ENCODE peak calls at places on chromosomes 2 and 18, in four cellular contexts. P is heart left ventricle; Z is H7; V is CD4-positive, alpha-beta memory T cell. T is an unnamed sample.

GRCh38 chr18:10995576-10995975 is 153.8 kb downstream of the PIEZO2 start:
- DNase-seq in P (no peak), Z (no peak), V (no peak), T (no peak)

GRCh38 chr2:201795608-201796477 is 10.5 kb upstream of the CDK15 start:
- DNase-seq in P (peak), Z (peak), V (no peak), T (no peak)

GRCh38 chr2:68765739-68766377 is 31.2 kb downstream of the ARHGAP25 start:
- DNase-seq in P (no peak), Z (no peak), V (no peak), T (no peak)

GRCh38 chr2:180202591-180202990 is 195.5 kb upstream of the CWC22 start:
- DNase-seq in P (peak), Z (no peak), V (no peak), T (no peak)

GRCh38 chr2:190578158-190579057 is 43.9 kb upstream of the NEMP2 start:
- DNase-seq in P (peak), Z (no peak), V (peak), T (no peak)

GRCh38 chr2:108403494-108403893 is 25.7 kb downstream of the SULT1C4 start:
- DNase-seq in P (no peak), Z (no peak), V (no peak), T (no peak)

GRCh38 chr18:4353853-4354418 is 101.2 kb downstream of the DLGAP1 start:
- DNase-seq in P (no peak), Z (no peak), V (no peak), T (no peak)

GRCh38 chr2:168705534-168706470 is 96.6 kb upstream of the NOSTRIN start:
- DNase-seq in P (no peak), Z (no peak), V (no peak), T (no peak)

GRCh38 chr2:62354771-62355550 is 151.0 kb downstream of the TMEM17 start:
- DNase-seq in P (no peak), Z (peak), V (no peak), T (no peak)

GRCh38 chr2:185456517-185456916 is 282.1 kb upstream of the FSIP2 start:
- DNase-seq in P (no peak), Z (no peak), V (no peak), T (no peak)

GRCh38 chr2:8882094-8882493 is 44.7 kb upstream of the KIDINS220 start:
- DNase-seq in P (no peak), Z (peak), V (no peak), T (no peak)

GRCh38 chr2:237482485-237482884 is 4.6 kb upstream of the MLPH start:
- DNase-seq in P (peak), Z (no peak), V (no peak), T (no peak)

GRCh38 chr2:109237792-109238191 is 108.8 kb downstream of the SH3RF3 start:
- DNase-seq in P (no peak), Z (no peak), V (no peak), T (no peak)

GRCh38 chr2:240631561-240632290 is 6.4 kb downstream of the GPR35 start:
- DNase-seq in P (no peak), Z (no peak), V (no peak), T (no peak)

GRCh38 chr2:55954306-55955035 is 30.9 kb upstream of the EFEMP1 start:
- DNase-seq in P (no peak), Z (no peak), V (no peak), T (no peak)

GRCh38 chr2:172283476-172283875 is 143.9 kb upstream of the ITGA6 start:
- DNase-seq in P (no peak), Z (no peak), V (no peak), T (no peak)

GRCh38 chr2:25250331-25251031 is 82.1 kb upstream of the POMC start:
- DNase-seq in P (no peak), Z (peak), V (no peak), T (no peak)

GRCh38 chr2:48759682-48760081 is 4.2 kb upstream of the LHCGR start:
- DNase-seq in P (no peak), Z (no peak), V (no peak), T (no peak)

GRCh38 chr2:48754874-48755273 is 650 bp downstream of the LHCGR start:
- DNase-seq in P (no peak), Z (peak), V (no peak), T (no peak)

GRCh38 chr2:48753228-48753627 is 2.3 kb downstream of the LHCGR start:
- DNase-seq in P (no peak), Z (no peak), V (no peak), T (no peak)

GRCh38 chr2:48756289-48756688 is 765 bp upstream of the LHCGR start:
- DNase-seq in P (no peak), Z (no peak), V (no peak), T (no peak)

GRCh38 chr2:48755473-48755872 is at the start of gene LHCGR:
- DNase-seq in P (no peak), Z (peak), V (no peak), T (no peak)
- H3K4me3 ChIP-seq in P (peak), Z (peak), V (no peak), T (no peak)

GRCh38 chr2:210477496-210477895 is 937 bp upstream of the LANCL1 start:
- DNase-seq in P (peak), Z (peak), V (no peak), T (no peak)
- H3K4me3 ChIP-seq in P (peak), Z (peak), V (peak), T (no peak)

GRCh38 chr2:231926761-231927565 is 767 bp upstream of the NPPC start:
- DNase-seq in P (no peak), Z (peak), V (no peak), T (no peak)

GRCh38 chr2:231929961-231930600 is 3.9 kb upstream of the NPPC start:
- DNase-seq in P (peak), Z (peak), V (no peak), T (no peak)

GRCh38 chr2:231928901-231929725 is 2.9 kb upstream of the NPPC start:
- DNase-seq in P (no peak), Z (peak), V (no peak), T (no peak)

GRCh38 chr2:231927566-231927890 is 1.3 kb upstream of the NPPC start:
- DNase-seq in P (no peak), Z (peak), V (no peak), T (no peak)

DNA sequence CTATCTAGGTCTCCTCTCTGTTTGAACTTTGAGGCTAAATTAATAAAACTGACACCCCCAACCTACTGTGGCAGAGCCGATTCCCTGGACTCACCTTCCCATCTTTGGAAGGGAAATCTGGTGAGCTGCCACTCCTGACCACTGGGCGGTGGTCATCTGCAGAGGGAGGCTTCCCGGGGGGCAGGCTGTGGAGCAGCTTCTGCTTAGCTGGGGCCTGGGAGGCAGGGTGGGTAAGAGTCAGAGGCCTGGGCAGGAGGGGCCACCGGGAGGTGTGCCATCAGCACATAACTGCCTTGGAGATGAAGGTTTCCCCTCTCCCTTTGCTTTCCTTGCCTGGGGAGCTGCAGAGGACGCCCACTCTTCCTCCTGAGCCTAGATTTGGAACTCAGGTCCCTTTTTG is 2.3 kb upstream of the NPPC start:
- DNase-seq in P (no peak), Z (peak), V (no peak), T (no peak)
- H3K4me3 ChIP-seq in P (no peak), Z (no peak), V (no peak), T (no peak)

GRCh38 chr18:48948112-48949050 is 2.4 kb downstream of the SMAD7 start:
- DNase-seq in P (no peak), Z (peak), V (peak), T (no peak)

GRCh38 chr18:48946329-48946835 is 4.4 kb downstream of the SMAD7 start:
- DNase-seq in P (no peak), Z (peak), V (no peak), T (no peak)

GRCh38 chr18:48947583-48947982 is 3.2 kb downstream of the SMAD7 start:
- DNase-seq in P (no peak), Z (peak), V (no peak), T (no peak)

GRCh38 chr18:48945953-48946217 is 4.9 kb downstream of the SMAD7 start:
- DNase-seq in P (no peak), Z (no peak), V (no peak), T (no peak)

GRCh38 chr18:48947102-48947501 is 3.7 kb downstream of the SMAD7 start:
- DNase-seq in P (no peak), Z (no peak), V (no peak), T (no peak)
- H3K4me3 ChIP-seq in P (peak), Z (peak), V (no peak), T (peak)

DNA sequence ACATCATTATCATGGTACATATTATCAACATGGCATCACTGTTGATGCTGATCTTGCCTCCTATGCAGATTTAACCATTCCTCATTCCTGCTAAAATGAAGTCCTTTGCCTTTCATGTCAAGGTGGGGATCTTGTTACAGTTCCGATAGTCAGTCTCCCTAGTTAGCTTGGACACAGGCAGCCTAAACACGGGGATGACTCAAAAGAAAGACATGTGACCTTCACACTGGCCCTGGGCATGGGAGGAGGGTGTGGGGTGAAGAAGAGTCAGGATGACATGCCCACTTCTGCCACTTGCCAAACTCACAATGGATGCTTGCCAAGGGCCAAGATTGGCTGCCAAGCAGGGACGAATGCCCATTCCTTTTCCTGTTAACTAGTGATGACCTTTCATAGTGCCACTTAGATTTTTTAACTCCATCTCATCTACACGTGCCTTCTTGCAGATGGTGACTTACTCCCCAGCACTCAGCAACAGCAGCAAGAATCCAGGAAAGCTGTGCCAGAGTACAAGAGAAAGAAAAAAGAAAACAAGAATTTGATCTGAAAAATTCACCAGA is 13.9 kb upstream of the SLC1A4 start:
- DNase-seq in P (peak), Z (no peak), V (no peak), T (no peak)
- H3K4me3 ChIP-seq in P (no peak), Z (no peak), V (no peak), T (no peak)

GRCh38 chr2:16630463-16630862 is 35.2 kb downstream of the CYRIA start:
- DNase-seq in P (no peak), Z (no peak), V (no peak), T (no peak)
- H3K4me3 ChIP-seq in P (no peak), Z (no peak), V (no peak), T (no peak)

DNA sequence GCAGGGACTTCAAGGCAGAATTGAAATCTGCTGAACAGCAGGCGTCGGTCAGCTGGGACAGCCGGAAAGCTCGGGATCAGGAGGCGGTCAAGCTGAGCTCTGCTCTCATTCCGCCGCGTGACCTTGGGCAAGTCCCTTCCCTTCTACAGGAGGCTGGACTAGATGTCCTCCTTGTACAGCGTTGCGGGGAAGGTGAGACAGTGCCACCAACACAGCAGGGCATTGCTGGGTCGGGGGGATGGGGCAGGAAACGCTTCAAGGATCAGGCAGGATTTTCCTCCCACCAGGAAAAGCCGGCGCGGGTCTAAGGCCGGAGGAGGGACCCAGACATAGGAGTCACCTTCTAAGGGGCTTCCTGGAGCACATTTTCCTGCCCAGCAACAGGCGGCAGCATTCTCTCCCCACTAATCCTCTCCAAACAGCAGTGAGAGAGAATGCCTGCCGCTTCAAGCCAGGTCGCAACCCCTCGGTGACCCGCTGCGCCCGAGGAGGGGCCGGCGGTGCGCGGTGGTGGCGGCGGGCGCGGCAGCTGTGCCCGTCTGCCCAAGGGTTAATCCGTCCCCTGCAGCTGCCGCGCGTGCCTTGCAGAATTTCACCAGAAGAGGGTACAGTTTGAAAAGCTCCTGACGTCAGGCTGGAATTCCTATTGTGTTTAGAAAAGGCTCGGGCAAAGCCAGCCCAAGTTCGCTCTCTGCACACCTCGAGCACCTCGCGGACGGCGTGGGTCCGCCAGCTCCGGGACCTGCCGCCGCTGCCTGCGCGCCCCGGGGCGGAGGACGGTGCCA is at the start of gene KCNF1:
- DNase-seq in P (no peak), Z (peak), V (no peak), T (no peak)
- H3K4me3 ChIP-seq in P (peak), Z (peak), V (no peak), T (no peak)

DNA sequence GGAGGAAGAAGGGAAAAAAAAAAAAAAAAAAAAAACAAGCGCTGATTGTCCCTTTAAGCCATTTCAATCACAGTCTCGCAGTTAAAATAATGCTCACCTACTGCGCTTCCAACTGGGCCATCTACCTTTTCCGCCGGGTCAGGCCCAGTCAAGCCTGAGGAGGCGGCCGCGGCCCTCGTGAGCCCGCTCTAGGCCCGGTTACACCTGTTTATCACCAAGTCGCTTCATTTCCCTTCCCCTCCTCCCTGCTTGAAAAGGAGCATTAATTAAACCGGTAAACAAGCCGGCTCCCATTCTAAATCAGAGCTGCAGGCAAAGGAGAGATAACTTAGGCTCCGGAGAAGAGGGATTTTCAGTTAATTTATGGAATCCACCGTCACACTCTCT is 140.2 kb upstream of the SIX3 start:
- DNase-seq in P (no peak), Z (peak), V (no peak), T (no peak)
- H3K4me3 ChIP-seq in P (no peak), Z (peak), V (no peak), T (no peak)

GRCh38 chr18:23438608-23439366 is 14.3 kb upstream of the RIOK3 start:
- DNase-seq in P (no peak), Z (no peak), V (no peak), T (no peak)
- H3K4me3 ChIP-seq in P (no peak), Z (no peak), V (peak), T (no peak)